ENCODE peak calls at places on chromosome 3, in seven cellular contexts. K is esophagus muscularis mucosa, B is tibial nerve, Z is HepG2, I is upper lobe of left lung, X is transverse colon, O is A549. T is an unnamed sample.

GRCh38 chr3:150149651-150150051 is 179.0 kb upstream of the PFN2 start:
- DNase-seq in K (peak), B (no peak), Z (no peak), I (no peak), X (no peak), O (no peak), T (no peak)

GRCh38 chr3:7203969-7204847 is 343.3 kb downstream of the GRM7 start:
- DNase-seq in K (no peak), B (no peak), Z (no peak), I (no peak), X (no peak), O (no peak), T (no peak)

GRCh38 chr3:15758297-15758696 is 39.5 kb downstream of the ANKRD28 start:
- DNase-seq in K (no peak), B (no peak), Z (no peak), I (no peak), X (no peak), O (no peak), T (no peak)

GRCh38 chr3:89145995-89146394 is 38.6 kb downstream of the EPHA3 start:
- DNase-seq in K (no peak), B (peak), Z (peak), I (no peak), X (no peak), O (no peak), T (no peak)

GRCh38 chr3:113946831-113947230 is 982 bp upstream of the ZDHHC23 start:
- DNase-seq in K (no peak), B (no peak), Z (no peak), I (no peak), X (no peak), O (no peak), T (no peak)

GRCh38 chr3:42185044-42185443 is 80.9 kb downstream of the CCK start:
- DNase-seq in K (no peak), B (no peak), Z (no peak), I (no peak), X (peak), O (no peak), T (peak)

GRCh38 chr3:53818221-53819162 is 27.7 kb downstream of the CHDH start:
- DNase-seq in K (no peak), B (no peak), Z (peak), I (no peak), X (no peak), O (no peak), T (peak)

GRCh38 chr3:132432639-132433038 is 15.3 kb downstream of the DNAJC13 start:
- DNase-seq in K (no peak), B (no peak), Z (no peak), I (no peak), X (no peak), O (peak), T (no peak)

GRCh38 chr3:106379251-106379750 is 510.5 kb upstream of the CBLB start:
- DNase-seq in K (no peak), B (no peak), Z (no peak), I (no peak), X (no peak), O (no peak), T (no peak)

GRCh38 chr3:64740232-64740631 is 52.4 kb upstream of the ADAMTS9 start:
- DNase-seq in K (no peak), B (peak), Z (peak), I (no peak), X (no peak), O (no peak), T (no peak)

GRCh38 chr3:122576174-122576940 is 1.1 kb upstream of the PARP15 start:
- DNase-seq in K (no peak), B (no peak), Z (no peak), I (no peak), X (no peak), O (no peak), T (no peak)

GRCh38 chr3:51942603-51943450 is 664 bp downstream of the PARP3 start:
- DNase-seq in K (no peak), B (peak), Z (peak), I (no peak), X (peak), O (peak), T (peak)

GRCh38 chr3:4571690-4572334 is 78.7 kb downstream of the ITPR1 start:
- DNase-seq in K (no peak), B (no peak), Z (peak), I (no peak), X (no peak), O (no peak), T (no peak)

GRCh38 chr3:98962189-98962930 is 60.9 kb upstream of the DCBLD2 start:
- DNase-seq in K (no peak), B (no peak), Z (peak), I (no peak), X (no peak), O (peak), T (no peak)

GRCh38 chr3:127226946-127227842 is 34.3 kb downstream of the PRR23E start:
- DNase-seq in K (peak), B (no peak), Z (peak), I (peak), X (no peak), O (no peak), T (no peak)

GRCh38 chr3:50506169-50506568 is 2.7 kb upstream of the CACNA2D2 start:
- DNase-seq in K (no peak), B (no peak), Z (no peak), I (no peak), X (no peak), O (no peak), T (no peak)

GRCh38 chr3:184780981-184781515 is 30.9 kb upstream of the VPS8 start:
- DNase-seq in K (no peak), B (no peak), Z (no peak), I (peak), X (no peak), O (no peak), T (no peak)

GRCh38 chr3:35635931-35636683 is 3.2 kb upstream of the ARPP21 start:
- DNase-seq in K (no peak), B (no peak), Z (no peak), I (no peak), X (no peak), O (no peak), T (no peak)

GRCh38 chr3:74267583-74268184 is 346.8 kb downstream of the CNTN3 start:
- DNase-seq in K (no peak), B (peak), Z (peak), I (no peak), X (peak), O (peak), T (no peak)

GRCh38 chr3:117366574-117366973 is 657.0 kb downstream of the TUSC7 start:
- DNase-seq in K (no peak), B (no peak), Z (no peak), I (no peak), X (no peak), O (no peak), T (no peak)

GRCh38 chr3:58672451-58672850 is 5.9 kb upstream of the FAM3D start:
- DNase-seq in K (no peak), B (no peak), Z (no peak), I (no peak), X (no peak), O (no peak), T (no peak)

GRCh38 chr3:154224366-154224765 is 99.9 kb downstream of the DHX36 start:
- DNase-seq in K (no peak), B (no peak), Z (no peak), I (no peak), X (no peak), O (no peak), T (no peak)

GRCh38 chr3:149473314-149473990 is 1.0 kb upstream of the TM4SF4 start:
- DNase-seq in K (no peak), B (no peak), Z (no peak), I (no peak), X (peak), O (peak), T (no peak)

GRCh38 chr3:23495507-23495906 is 292.4 kb downstream of the UBE2E2 start:
- DNase-seq in K (no peak), B (no peak), Z (no peak), I (no peak), X (no peak), O (no peak), T (no peak)

GRCh38 chr3:47910777-47911440 is 105.3 kb downstream of the MAP4 start:
- DNase-seq in K (no peak), B (no peak), Z (peak), I (no peak), X (no peak), O (peak), T (no peak)

GRCh38 chr3:13161021-13161759 is 88.0 kb upstream of the IQSEC1 start:
- DNase-seq in K (no peak), B (no peak), Z (no peak), I (no peak), X (no peak), O (no peak), T (peak)

GRCh38 chr3:167066977-167067843 is 312.9 kb downstream of the ZBBX start:
- DNase-seq in K (no peak), B (no peak), Z (no peak), I (no peak), X (no peak), O (no peak), T (no peak)

GRCh38 chr3:18900994-18901393 is 247.3 kb upstream of the KCNH8 start:
- DNase-seq in K (no peak), B (no peak), Z (no peak), I (no peak), X (no peak), O (no peak), T (no peak)

GRCh38 chr3:176293277-176293676 is 904.0 kb downstream of the TBL1XR1 start:
- DNase-seq in K (no peak), B (no peak), Z (no peak), I (no peak), X (no peak), O (no peak), T (no peak)

GRCh38 chr3:135633078-135633477 is 332.4 kb upstream of the PPP2R3A start:
- DNase-seq in K (peak), B (no peak), Z (no peak), I (no peak), X (no peak), O (no peak), T (no peak)

GRCh38 chr3:141129049-141130038 is 78.2 kb downstream of the SPSB4 start:
- DNase-seq in K (peak), B (no peak), Z (no peak), I (no peak), X (no peak), O (no peak), T (no peak)

GRCh38 chr3:45491344-45491743 is 103.0 kb downstream of the LARS2 start:
- DNase-seq in K (no peak), B (no peak), Z (no peak), I (no peak), X (no peak), O (no peak), T (no peak)

GRCh38 chr3:127226451-127226850 is 33.5 kb downstream of the PRR23E start:
- DNase-seq in K (peak), B (no peak), Z (no peak), I (no peak), X (no peak), O (no peak), T (no peak)

GRCh38 chr3:112803472-112803871 is 43.2 kb downstream of the CD200R1L start:
- DNase-seq in K (no peak), B (no peak), Z (no peak), I (no peak), X (no peak), O (no peak), T (no peak)
- TF ChIP-seq EP300 in K (no peak), B (no peak), Z (no peak), I (no peak), X (no peak), O (no peak), T (no peak)

DNA sequence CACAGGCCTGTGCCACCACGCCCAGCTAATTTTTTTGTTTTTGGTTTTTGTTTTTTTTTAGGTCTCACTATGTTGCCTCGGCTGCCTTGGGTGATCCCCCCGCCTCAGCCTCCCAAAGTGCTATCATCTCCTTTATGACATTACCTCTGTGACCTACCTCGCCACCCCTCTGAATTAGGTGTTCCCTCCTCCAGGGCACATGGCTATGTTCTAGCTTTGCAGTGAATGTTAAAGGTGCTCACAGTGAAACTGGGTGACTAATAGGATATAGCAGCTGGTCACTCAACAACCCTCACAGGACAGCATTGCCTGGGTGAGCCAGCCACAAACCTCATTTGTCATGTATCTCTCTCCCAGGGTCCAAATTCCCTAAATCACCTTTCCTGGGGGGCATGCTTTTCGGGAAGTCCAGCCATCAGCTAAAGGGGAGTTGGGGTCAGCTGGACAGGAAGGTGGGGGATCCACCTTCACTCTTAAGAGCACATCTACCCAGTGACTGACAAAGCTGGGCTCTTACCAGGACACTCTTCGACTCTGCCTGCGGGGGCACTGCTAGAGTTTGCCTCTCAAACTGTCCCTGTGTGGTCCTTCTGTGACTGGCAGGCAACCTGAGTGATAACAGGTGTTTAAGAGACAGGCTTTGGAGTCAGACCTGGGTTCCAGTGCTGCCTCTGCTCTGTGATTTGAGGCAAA is 1.6 kb upstream of the TTLL3 start:
- DNase-seq in K (no peak), B (no peak), Z (peak), I (no peak), X (peak), O (peak), T (no peak)
- TF ChIP-seq POLR2A in K (no peak), B (no peak), Z (no peak), I (no peak), X (no peak), O (no peak), T (no peak)

GRCh38 chr3:69107841-69108240 is 14.6 kb downstream of the LMOD3 start:
- DNase-seq in K (no peak), B (no peak), Z (no peak), I (no peak), X (no peak), O (no peak), T (no peak)
- H3K27ac ChIP-seq in K (no peak), B (no peak), Z (no peak), I (no peak), X (no peak), O (no peak), T (no peak)

GRCh38 chr3:66411436-66411835 is 89.4 kb downstream of the LRIG1 start:
- DNase-seq in K (no peak), B (no peak), Z (no peak), I (no peak), X (no peak), O (no peak), T (peak)
- TF ChIP-seq EP300 in K (no peak), B (no peak), Z (no peak), I (no peak), X (no peak), O (no peak), T (no peak)

T was measured in sigmoid colon.